ENCODE peak calls at places on chromosomes 11 and 22, in five cellular contexts. M is astrocyte of the spinal cord; U is CD8-positive, alpha-beta T cell; J is kidney; F is breast epithelium. R is an unnamed sample.

GRCh38 chr11:72848846-72849466 is 34.7 kb downstream of the ATG16L2 start:
- DNase-seq in M (peak), U (no peak), J (no peak), F (no peak), R (peak)

GRCh38 chr11:92670293-92670890 is 299.1 kb upstream of the MTNR1B start:
- DNase-seq in M (no peak), U (no peak), J (no peak), F (no peak), R (no peak)

GRCh38 chr11:14612624-14613023 is 31.0 kb upstream of the PDE3B start:
- DNase-seq in M (no peak), U (no peak), J (no peak), F (no peak), R (no peak)

GRCh38 chr22:26707581-26707980 is 50.2 kb downstream of the MIAT start:
- DNase-seq in M (no peak), U (no peak), J (no peak), F (no peak), R (no peak)

GRCh38 chr22:20792966-20793332 is 19.0 kb downstream of the SERPIND1 start:
- DNase-seq in M (no peak), U (no peak), J (no peak), F (no peak), R (peak)

GRCh38 chr11:125990244-125990643 is 44.4 kb downstream of the VSIG10L2 start:
- DNase-seq in M (peak), U (no peak), J (no peak), F (no peak), R (peak)

GRCh38 chr22:30649430-30650007 is 13.9 kb downstream of the SLC35E4 start:
- DNase-seq in M (peak), U (peak), J (peak), F (no peak), R (peak)

GRCh38 chr11:3341298-3341697 is 37.6 kb downstream of the ZNF195 start:
- DNase-seq in M (peak), U (peak), J (no peak), F (peak), R (peak)

GRCh38 chr11:76248210-76248609 is 41.9 kb upstream of the WNT11 start:
- DNase-seq in M (no peak), U (no peak), J (peak), F (no peak), R (no peak)

GRCh38 chr11:61079416-61080150 is 22.7 kb upstream of the CD5 start:
- DNase-seq in M (no peak), U (no peak), J (no peak), F (no peak), R (no peak)

GRCh38 chr11:33072465-33072864 is 33.1 kb downstream of the TCP11L1 start:
- DNase-seq in M (no peak), U (no peak), J (no peak), F (no peak), R (no peak)

GRCh38 chr22:37906364-37907008 is 389 bp downstream of the MICALL1 start:
- DNase-seq in M (no peak), U (no peak), J (peak), F (no peak), R (no peak)

GRCh38 chr11:70612459-70613141 is 214.3 kb downstream of the CTTN start:
- DNase-seq in M (no peak), U (no peak), J (peak), F (no peak), R (no peak)

GRCh38 chr11:67488155-67488480 is 5.3 kb downstream of the AIP start:
- DNase-seq in M (no peak), U (no peak), J (no peak), F (no peak), R (no peak)

GRCh38 chr11:122646549-122647340 is 8.8 kb upstream of the UBASH3B start:
- DNase-seq in M (peak), U (no peak), J (no peak), F (no peak), R (peak)

GRCh38 chr22:25062378-25063095 is 110.0 kb downstream of the KIAA1671 start:
- DNase-seq in M (no peak), U (peak), J (no peak), F (no peak), R (no peak)

GRCh38 chr11:12211331-12212065 is 101.1 kb downstream of the MICAL2 start:
- DNase-seq in M (no peak), U (no peak), J (no peak), F (no peak), R (no peak)

GRCh38 chr11:45815747-45816146 is 10.8 kb downstream of the SLC35C1 start:
- DNase-seq in M (peak), U (no peak), J (no peak), F (no peak), R (no peak)

GRCh38 chr11:351411-351810 is 17.9 kb upstream of the B4GALNT4 start:
- DNase-seq in M (no peak), U (no peak), J (no peak), F (peak), R (no peak)

GRCh38 chr11:44071157-44071556 is 5.1 kb downstream of the ACCS start:
- DNase-seq in M (no peak), U (no peak), J (no peak), F (no peak), R (no peak)

GRCh38 chr11:20116825-20117224 is 43.5 kb downstream of the DBX1 start:
- DNase-seq in M (no peak), U (no peak), J (no peak), F (no peak), R (peak)

GRCh38 chr11:93984205-93984586 is 37.0 kb upstream of the HEPHL1 start:
- DNase-seq in M (no peak), U (no peak), J (no peak), F (no peak), R (peak)

GRCh38 chr22:21603973-21604372 is 25.8 kb downstream of the YDJC start:
- DNase-seq in M (no peak), U (no peak), J (no peak), F (no peak), R (no peak)

GRCh38 chr11:86990079-86990478 is 34.9 kb upstream of the FZD4 start:
- DNase-seq in M (peak), U (no peak), J (no peak), F (no peak), R (peak)

GRCh38 chr11:119416606-119417580 is 6.1 kb downstream of the THY1 start:
- DNase-seq in M (peak), U (no peak), J (no peak), F (no peak), R (peak)

GRCh38 chr11:134585666-134586285 is 173.7 kb upstream of the B3GAT1 start:
- DNase-seq in M (no peak), U (no peak), J (no peak), F (no peak), R (no peak)

GRCh38 chr11:122733301-122733686 is 77.8 kb downstream of the UBASH3B start:
- DNase-seq in M (peak), U (no peak), J (no peak), F (no peak), R (peak)

GRCh38 chr22:24433868-24434471 is 6.6 kb downstream of the ADORA2A start:
- DNase-seq in M (peak), U (no peak), J (peak), F (no peak), R (peak)

GRCh38 chr22:38081941-38082828 is 1.8 kb downstream of the SLC16A8 start:
- DNase-seq in M (no peak), U (no peak), J (peak), F (no peak), R (no peak)

GRCh38 chr22:28956506-28956905 is 73.1 kb downstream of the ZNRF3 start:
- DNase-seq in M (no peak), U (no peak), J (no peak), F (no peak), R (no peak)

GRCh38 chr11:85164743-85165142 is 462.4 kb downstream of the DLG2 start:
- DNase-seq in M (no peak), U (no peak), J (no peak), F (no peak), R (no peak)
- H3K4me3 ChIP-seq in M (no peak), U (no peak), J (no peak), F (no peak), R (no peak)

GRCh38 chr11:9276571-9276970 is 11.4 kb upstream of the DENND5A start:
- DNase-seq in M (no peak), U (no peak), J (no peak), F (no peak), R (no peak)
- TF ChIP-seq CTCF in M (no peak), U (no peak), J (no peak), F (no peak), R (no peak)

GRCh38 chr11:59273008-59273841 is 60.5 kb upstream of the MPEG1 start:
- DNase-seq in M (no peak), U (no peak), J (no peak), F (no peak), R (no peak)
- H3K4me3 ChIP-seq in M (no peak), U (no peak), J (no peak), F (no peak), R (no peak)

GRCh38 chr11:62082292-62082657 is 41.5 kb upstream of the INCENP start:
- DNase-seq in M (no peak), U (no peak), J (no peak), F (no peak), R (no peak)
- TF ChIP-seq CTCF in M (no peak), U (no peak), J (no peak), F (no peak), R (no peak)

GRCh38 chr22:36352775-36353507 is 34.8 kb downstream of the MYH9 start:
- DNase-seq in M (peak), U (no peak), J (no peak), F (peak), R (no peak)

GRCh38 chr22:36351921-36352774 is 35.6 kb downstream of the MYH9 start:
- DNase-seq in M (no peak), U (no peak), J (peak), F (peak), R (no peak)

GRCh38 chr22:36356708-36357694 is 30.8 kb downstream of the MYH9 start:
- DNase-seq in M (peak), U (peak), J (peak), F (no peak), R (no peak)

GRCh38 chr22:36355894-36356293 is 31.9 kb downstream of the MYH9 start:
- DNase-seq in M (no peak), U (no peak), J (no peak), F (no peak), R (no peak)

GRCh38 chr22:36355362-36355761 is 32.4 kb downstream of the MYH9 start:
- DNase-seq in M (no peak), U (no peak), J (no peak), F (no peak), R (peak)
- H3K4me3 ChIP-seq in M (no peak), U (peak), J (no peak), F (peak), R (peak)

DNA sequence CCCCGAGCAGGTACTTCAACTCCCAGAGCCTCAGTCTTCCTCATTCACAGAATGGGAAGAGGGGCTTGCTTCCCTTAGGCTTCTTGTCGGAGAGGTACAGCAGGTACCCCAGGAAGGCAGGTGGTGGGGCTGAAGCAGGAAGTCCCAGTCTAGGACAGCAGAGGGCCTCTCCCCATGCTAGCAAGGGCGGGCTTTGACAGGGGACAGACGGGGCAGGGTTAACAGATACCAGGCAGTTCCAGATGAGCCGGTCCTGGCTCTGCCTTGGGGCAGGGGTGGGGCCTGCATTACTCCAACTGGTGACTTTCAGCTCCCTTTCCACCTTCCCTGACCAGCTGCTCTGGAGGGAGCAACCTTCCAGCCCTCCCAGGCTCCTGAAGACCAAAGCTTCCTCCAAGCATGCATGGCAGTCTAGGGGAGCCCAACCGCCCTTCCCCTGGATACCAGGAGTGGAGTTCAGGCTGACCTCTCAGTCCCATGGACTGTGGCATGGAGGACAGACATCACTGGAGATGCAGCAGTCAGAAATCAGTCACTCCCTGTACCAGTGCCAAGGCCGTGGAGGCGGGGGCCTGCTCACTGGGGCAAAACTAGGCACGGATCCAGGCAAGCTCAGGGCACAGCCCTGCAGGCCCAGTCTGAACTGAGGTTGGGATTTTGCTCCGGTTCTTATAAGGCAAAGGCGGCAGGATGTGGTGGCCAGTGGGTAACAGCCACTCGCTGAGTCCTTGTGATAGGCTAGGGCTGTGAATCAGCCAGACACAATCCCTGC is 60.5 kb downstream of the NAT10 start:
- DNase-seq in M (no peak), U (no peak), J (peak), F (no peak), R (no peak)
- TF ChIP-seq CTCF in M (no peak), U (no peak), J (no peak), F (no peak), R (no peak)

R was measured in AG10803.